ENCODE peak calls at places on chromosomes 5 and 9, in nine cellular contexts. One of them, this sample, is unnamed.

GRCh38 chr5:16886366-16886736 is 49.7 kb downstream of the MYO10 start:
- DNase-seq in NB4: no peak
- DNase-seq in caudate nucleus: no peak
- DNase-seq in stimulated activated naive CD8-positive, alpha-beta T cell treated with anti-CD3 and anti-CD28 coated beads, Interleukin-15, amount 100 ng/mL, for 72 hours: no peak
- DNase-seq in NCI-H1105 treated with DMSO at 0.1 percent for 48 hours: no peak
- DNase-seq in mesenteric fat pad: no peak
- DNase-seq in lower lobe of right lung: no peak
- DNase-seq in activated T-cell treated with anti-CD3 and anti-CD28 coated beads for 1 hour: no peak
- DNase-seq in ureter: no peak
- DNase-seq in this sample: no peak

GRCh38 chr5:141914154-141914743 is 9.4 kb upstream of the DELE1 start:
- DNase-seq in mesenteric fat pad: no peak
- DNase-seq in NB4: peak
- DNase-seq in ureter: peak
- DNase-seq in caudate nucleus: peak
- DNase-seq in activated T-cell treated with anti-CD3 and anti-CD28 coated beads for 1 hour: peak
- DNase-seq in NCI-H1105 treated with DMSO at 0.1 percent for 48 hours: no peak
- DNase-seq in stimulated activated naive CD8-positive, alpha-beta T cell treated with anti-CD3 and anti-CD28 coated beads, Interleukin-15, amount 100 ng/mL, for 72 hours: peak
- DNase-seq in lower lobe of right lung: peak
- DNase-seq in this sample: peak

GRCh38 chr5:103804714-103805113 is 242.1 kb upstream of the NUDT12 start:
- DNase-seq in ureter: no peak
- DNase-seq in mesenteric fat pad: no peak
- DNase-seq in caudate nucleus: no peak
- DNase-seq in activated T-cell treated with anti-CD3 and anti-CD28 coated beads for 1 hour: no peak
- DNase-seq in lower lobe of right lung: no peak
- DNase-seq in stimulated activated naive CD8-positive, alpha-beta T cell treated with anti-CD3 and anti-CD28 coated beads, Interleukin-15, amount 100 ng/mL, for 72 hours: no peak
- DNase-seq in NB4: no peak
- DNase-seq in NCI-H1105 treated with DMSO at 0.1 percent for 48 hours: no peak
- DNase-seq in this sample: no peak

GRCh38 chr5:9716838-9717281 is 86.7 kb upstream of the TAS2R1 start:
- DNase-seq in NCI-H1105 treated with DMSO at 0.1 percent for 48 hours: no peak
- DNase-seq in caudate nucleus: no peak
- DNase-seq in NB4: peak
- DNase-seq in ureter: no peak
- DNase-seq in stimulated activated naive CD8-positive, alpha-beta T cell treated with anti-CD3 and anti-CD28 coated beads, Interleukin-15, amount 100 ng/mL, for 72 hours: no peak
- DNase-seq in activated T-cell treated with anti-CD3 and anti-CD28 coated beads for 1 hour: no peak
- DNase-seq in mesenteric fat pad: no peak
- DNase-seq in lower lobe of right lung: no peak
- DNase-seq in this sample: no peak

GRCh38 chr5:61933787-61934626 is 372.0 kb upstream of the KIF2A start:
- DNase-seq in NCI-H1105 treated with DMSO at 0.1 percent for 48 hours: peak
- DNase-seq in activated T-cell treated with anti-CD3 and anti-CD28 coated beads for 1 hour: no peak
- DNase-seq in NB4: peak
- DNase-seq in lower lobe of right lung: no peak
- DNase-seq in ureter: peak
- DNase-seq in caudate nucleus: peak
- DNase-seq in stimulated activated naive CD8-positive, alpha-beta T cell treated with anti-CD3 and anti-CD28 coated beads, Interleukin-15, amount 100 ng/mL, for 72 hours: peak
- DNase-seq in mesenteric fat pad: no peak
- DNase-seq in this sample: peak

GRCh38 chr5:177553671-177554429 is 513 bp downstream of the FAM193B start:
- DNase-seq in NB4: peak
- DNase-seq in mesenteric fat pad: no peak
- DNase-seq in stimulated activated naive CD8-positive, alpha-beta T cell treated with anti-CD3 and anti-CD28 coated beads, Interleukin-15, amount 100 ng/mL, for 72 hours: peak
- DNase-seq in lower lobe of right lung: peak
- DNase-seq in NCI-H1105 treated with DMSO at 0.1 percent for 48 hours: peak
- DNase-seq in activated T-cell treated with anti-CD3 and anti-CD28 coated beads for 1 hour: peak
- DNase-seq in ureter: peak
- DNase-seq in caudate nucleus: peak
- DNase-seq in this sample: no peak

GRCh38 chr9:83512621-83513020 is 25.6 kb downstream of the FRMD3 start:
- DNase-seq in caudate nucleus: no peak
- DNase-seq in NCI-H1105 treated with DMSO at 0.1 percent for 48 hours: no peak
- DNase-seq in lower lobe of right lung: no peak
- DNase-seq in NB4: no peak
- DNase-seq in activated T-cell treated with anti-CD3 and anti-CD28 coated beads for 1 hour: no peak
- DNase-seq in stimulated activated naive CD8-positive, alpha-beta T cell treated with anti-CD3 and anti-CD28 coated beads, Interleukin-15, amount 100 ng/mL, for 72 hours: no peak
- DNase-seq in mesenteric fat pad: no peak
- DNase-seq in ureter: no peak
- DNase-seq in this sample: no peak

GRCh38 chr5:53052499-53052898 is 57.1 kb downstream of the MOCS2 start:
- DNase-seq in caudate nucleus: no peak
- DNase-seq in ureter: no peak
- DNase-seq in mesenteric fat pad: no peak
- DNase-seq in lower lobe of right lung: no peak
- DNase-seq in stimulated activated naive CD8-positive, alpha-beta T cell treated with anti-CD3 and anti-CD28 coated beads, Interleukin-15, amount 100 ng/mL, for 72 hours: no peak
- DNase-seq in NB4: no peak
- DNase-seq in NCI-H1105 treated with DMSO at 0.1 percent for 48 hours: no peak
- DNase-seq in activated T-cell treated with anti-CD3 and anti-CD28 coated beads for 1 hour: no peak
- DNase-seq in this sample: no peak

GRCh38 chr5:43619380-43619779 is 16.4 kb downstream of the NNT start:
- DNase-seq in activated T-cell treated with anti-CD3 and anti-CD28 coated beads for 1 hour: no peak
- DNase-seq in lower lobe of right lung: no peak
- DNase-seq in NB4: no peak
- DNase-seq in mesenteric fat pad: no peak
- DNase-seq in NCI-H1105 treated with DMSO at 0.1 percent for 48 hours: no peak
- DNase-seq in ureter: no peak
- DNase-seq in stimulated activated naive CD8-positive, alpha-beta T cell treated with anti-CD3 and anti-CD28 coated beads, Interleukin-15, amount 100 ng/mL, for 72 hours: no peak
- DNase-seq in caudate nucleus: no peak
- DNase-seq in this sample: no peak

GRCh38 chr9:72213906-72214305 is 64.7 kb downstream of the GDA start:
- DNase-seq in NB4: no peak
- DNase-seq in NCI-H1105 treated with DMSO at 0.1 percent for 48 hours: no peak
- DNase-seq in mesenteric fat pad: no peak
- DNase-seq in activated T-cell treated with anti-CD3 and anti-CD28 coated beads for 1 hour: no peak
- DNase-seq in lower lobe of right lung: no peak
- DNase-seq in stimulated activated naive CD8-positive, alpha-beta T cell treated with anti-CD3 and anti-CD28 coated beads, Interleukin-15, amount 100 ng/mL, for 72 hours: no peak
- DNase-seq in caudate nucleus: no peak
- DNase-seq in ureter: no peak
- DNase-seq in this sample: no peak

GRCh38 chr9:79598562-79599345 is 27.0 kb downstream of the TLE4 start:
- DNase-seq in stimulated activated naive CD8-positive, alpha-beta T cell treated with anti-CD3 and anti-CD28 coated beads, Interleukin-15, amount 100 ng/mL, for 72 hours: no peak
- DNase-seq in mesenteric fat pad: no peak
- DNase-seq in caudate nucleus: no peak
- DNase-seq in activated T-cell treated with anti-CD3 and anti-CD28 coated beads for 1 hour: no peak
- DNase-seq in NCI-H1105 treated with DMSO at 0.1 percent for 48 hours: no peak
- DNase-seq in NB4: no peak
- DNase-seq in lower lobe of right lung: no peak
- DNase-seq in ureter: no peak
- DNase-seq in this sample: no peak

GRCh38 chr5:10265245-10266109 is 15.4 kb downstream of the CCT5 start:
- DNase-seq in ureter: no peak
- DNase-seq in mesenteric fat pad: peak
- DNase-seq in lower lobe of right lung: no peak
- DNase-seq in stimulated activated naive CD8-positive, alpha-beta T cell treated with anti-CD3 and anti-CD28 coated beads, Interleukin-15, amount 100 ng/mL, for 72 hours: no peak
- DNase-seq in caudate nucleus: no peak
- DNase-seq in activated T-cell treated with anti-CD3 and anti-CD28 coated beads for 1 hour: no peak
- DNase-seq in NCI-H1105 treated with DMSO at 0.1 percent for 48 hours: no peak
- DNase-seq in NB4: no peak
- DNase-seq in this sample: no peak

GRCh38 chr5:167294861-167295685 is 996.4 kb upstream of the WWC1 start:
- DNase-seq in NB4: no peak
- DNase-seq in NCI-H1105 treated with DMSO at 0.1 percent for 48 hours: no peak
- DNase-seq in activated T-cell treated with anti-CD3 and anti-CD28 coated beads for 1 hour: no peak
- DNase-seq in ureter: no peak
- DNase-seq in mesenteric fat pad: no peak
- DNase-seq in lower lobe of right lung: no peak
- DNase-seq in caudate nucleus: no peak
- DNase-seq in stimulated activated naive CD8-positive, alpha-beta T cell treated with anti-CD3 and anti-CD28 coated beads, Interleukin-15, amount 100 ng/mL, for 72 hours: no peak
- DNase-seq in this sample: no peak

GRCh38 chr9:108105885-108106284 is 616.3 kb upstream of the KLF4 start:
- DNase-seq in NB4: no peak
- DNase-seq in lower lobe of right lung: no peak
- DNase-seq in activated T-cell treated with anti-CD3 and anti-CD28 coated beads for 1 hour: no peak
- DNase-seq in stimulated activated naive CD8-positive, alpha-beta T cell treated with anti-CD3 and anti-CD28 coated beads, Interleukin-15, amount 100 ng/mL, for 72 hours: no peak
- DNase-seq in ureter: no peak
- DNase-seq in mesenteric fat pad: no peak
- DNase-seq in caudate nucleus: no peak
- DNase-seq in NCI-H1105 treated with DMSO at 0.1 percent for 48 hours: no peak
- DNase-seq in this sample: no peak

GRCh38 chr9:88949961-88950340 is 41.3 kb upstream of the S1PR3 start:
- DNase-seq in activated T-cell treated with anti-CD3 and anti-CD28 coated beads for 1 hour: no peak
- DNase-seq in mesenteric fat pad: no peak
- DNase-seq in lower lobe of right lung: no peak
- DNase-seq in caudate nucleus: no peak
- DNase-seq in ureter: no peak
- DNase-seq in NCI-H1105 treated with DMSO at 0.1 percent for 48 hours: no peak
- DNase-seq in NB4: peak
- DNase-seq in stimulated activated naive CD8-positive, alpha-beta T cell treated with anti-CD3 and anti-CD28 coated beads, Interleukin-15, amount 100 ng/mL, for 72 hours: no peak
- DNase-seq in this sample: no peak

GRCh38 chr5:68239485-68239884 is 23.9 kb downstream of the PIK3R1 start:
- DNase-seq in caudate nucleus: no peak
- DNase-seq in stimulated activated naive CD8-positive, alpha-beta T cell treated with anti-CD3 and anti-CD28 coated beads, Interleukin-15, amount 100 ng/mL, for 72 hours: peak
- DNase-seq in mesenteric fat pad: no peak
- DNase-seq in lower lobe of right lung: peak
- DNase-seq in NCI-H1105 treated with DMSO at 0.1 percent for 48 hours: no peak
- DNase-seq in activated T-cell treated with anti-CD3 and anti-CD28 coated beads for 1 hour: peak
- DNase-seq in ureter: peak
- DNase-seq in NB4: peak
- DNase-seq in this sample: no peak

GRCh38 chr5:110335361-110336046 is 391.0 kb downstream of the TMEM232 start:
- DNase-seq in stimulated activated naive CD8-positive, alpha-beta T cell treated with anti-CD3 and anti-CD28 coated beads, Interleukin-15, amount 100 ng/mL, for 72 hours: no peak
- DNase-seq in ureter: no peak
- DNase-seq in caudate nucleus: no peak
- DNase-seq in activated T-cell treated with anti-CD3 and anti-CD28 coated beads for 1 hour: no peak
- DNase-seq in NCI-H1105 treated with DMSO at 0.1 percent for 48 hours: no peak
- DNase-seq in NB4: no peak
- DNase-seq in lower lobe of right lung: no peak
- DNase-seq in mesenteric fat pad: no peak
- DNase-seq in this sample: no peak

GRCh38 chr5:74567351-74567870 is 73.1 kb downstream of the ENC1 start:
- DNase-seq in ureter: no peak
- DNase-seq in NB4: no peak
- DNase-seq in lower lobe of right lung: no peak
- DNase-seq in mesenteric fat pad: no peak
- DNase-seq in activated T-cell treated with anti-CD3 and anti-CD28 coated beads for 1 hour: no peak
- DNase-seq in stimulated activated naive CD8-positive, alpha-beta T cell treated with anti-CD3 and anti-CD28 coated beads, Interleukin-15, amount 100 ng/mL, for 72 hours: no peak
- DNase-seq in NCI-H1105 treated with DMSO at 0.1 percent for 48 hours: no peak
- DNase-seq in caudate nucleus: no peak
- DNase-seq in this sample: no peak

GRCh38 chr5:31916327-31916726 is 257.8 kb downstream of the GOLPH3 start:
- DNase-seq in NCI-H1105 treated with DMSO at 0.1 percent for 48 hours: no peak
- DNase-seq in caudate nucleus: no peak
- DNase-seq in lower lobe of right lung: no peak
- DNase-seq in NB4: no peak
- DNase-seq in ureter: no peak
- DNase-seq in mesenteric fat pad: no peak
- DNase-seq in activated T-cell treated with anti-CD3 and anti-CD28 coated beads for 1 hour: no peak
- DNase-seq in stimulated activated naive CD8-positive, alpha-beta T cell treated with anti-CD3 and anti-CD28 coated beads, Interleukin-15, amount 100 ng/mL, for 72 hours: no peak
- DNase-seq in this sample: no peak

GRCh38 chr5:56369333-56369947 is 136.3 kb upstream of the ANKRD55 start:
- DNase-seq in NCI-H1105 treated with DMSO at 0.1 percent for 48 hours: no peak
- DNase-seq in mesenteric fat pad: no peak
- DNase-seq in activated T-cell treated with anti-CD3 and anti-CD28 coated beads for 1 hour: no peak
- DNase-seq in NB4: peak
- DNase-seq in lower lobe of right lung: no peak
- DNase-seq in stimulated activated naive CD8-positive, alpha-beta T cell treated with anti-CD3 and anti-CD28 coated beads, Interleukin-15, amount 100 ng/mL, for 72 hours: no peak
- DNase-seq in ureter: no peak
- DNase-seq in caudate nucleus: no peak
- DNase-seq in this sample: no peak

This sample was measured in NCI-H1092.